ENCODE peak calls at places on chromosomes 5 and 9, in nine cellular contexts. Z is NCI-H2171, W is astrocyte of the cerebellum, V is AG04449, D is sigmoid colon, K is Calu3, B is fibroblast of pulmonary artery, S is EL, J is kidney glomerular epithelial cell. Q is an unnamed sample.

GRCh38 chr5:93929146-93929545 is 187.7 kb upstream of the POU5F2 start:
- DNase-seq in Z (no peak), W (peak; percentile 33), V (no peak), D (no peak), K (no peak), B (peak; percentile 51), S (peak; percentile 34), J (no peak), Q (no peak)

GRCh38 chr9:137317979-137318511 is 16.0 kb upstream of the NRARP start:
- DNase-seq in Z (no peak), W (no peak), V (no peak), D (peak; percentile 54), K (no peak), B (no peak), S (no peak), J (no peak), Q (no peak)

GRCh38 chr9:99085949-99086948 is 18.7 kb upstream of the TGFBR1 start:
- DNase-seq in Z (no peak), W (peak; percentile 54), V (no peak), D (no peak), K (no peak), B (peak; percentile 26), S (peak; percentile 67), J (peak; percentile 43), Q (peak; percentile 61)

GRCh38 chr9:21144620-21145019 is 3.0 kb upstream of the IFNW1 start:
- DNase-seq in Z (no peak), W (no peak), V (no peak), D (no peak), K (no peak), B (no peak), S (no peak), J (no peak), Q (no peak)

GRCh38 chr5:54704341-54704740 is 186.8 kb downstream of the SNX18 start:
- DNase-seq in Z (no peak), W (no peak), V (no peak), D (no peak), K (no peak), B (no peak), S (no peak), J (no peak), Q (no peak)

GRCh38 chr5:77082280-77082679 is 4.8 kb downstream of the ZBED3 start:
- DNase-seq in Z (no peak), W (no peak), V (no peak), D (no peak), K (no peak), B (no peak), S (no peak), J (no peak), Q (no peak)

GRCh38 chr9:31336391-31336790 is 1048.1 kb upstream of the ACO1 start:
- DNase-seq in Z (no peak), W (no peak), V (no peak), D (no peak), K (no peak), B (no peak), S (no peak), J (no peak), Q (no peak)

GRCh38 chr5:113336975-113337374 is 97.8 kb downstream of the TSSK1B start:
- DNase-seq in Z (no peak), W (peak; percentile 48), V (no peak), D (no peak), K (peak; percentile 54), B (peak; percentile 90), S (peak; percentile 44), J (peak; percentile 25), Q (no peak)

Q was measured in BJ.